ENCODE peak calls at places on chromosome 12, in seven cellular contexts. N is ovary, T is amygdala, G is IMR-90, E is germinal center, I is LoVo, Y is T-helper 1 cell. C is an unnamed sample.

GRCh38 chr12:129079719-129080118 is 226.4 kb downstream of the GLT1D1 start:
- DNase-seq in N (no peak), T (no peak), I (no peak), E (no peak), Y (no peak), G (no peak), C (no peak)

GRCh38 chr12:18375131-18375530 is 113.8 kb downstream of the PIK3C2G start:
- DNase-seq in E (no peak), G (peak), I (no peak), Y (no peak), N (no peak), T (no peak), C (no peak)

GRCh38 chr12:15788266-15789214 is 648 bp downstream of the EPS8 start:
- DNase-seq in T (peak), Y (no peak), N (peak), G (peak), I (peak), E (peak), C (peak)

GRCh38 chr12:21559855-21560569 is 33.9 kb downstream of the SPX start:
- DNase-seq in I (no peak), Y (no peak), N (no peak), T (no peak), G (peak), E (no peak), C (no peak)

GRCh38 chr12:53352331-53353258 is 16.4 kb upstream of the SP7 start:
- DNase-seq in E (peak), Y (peak), T (peak), N (peak), I (peak), G (peak), C (peak)

GRCh38 chr12:104729091-104729490 is 229.0 kb downstream of the SLC41A2 start:
- DNase-seq in N (no peak), E (no peak), T (no peak), G (no peak), I (no peak), Y (no peak), C (no peak)

GRCh38 chr12:50197297-50197727 is 30.1 kb upstream of the CERS5 start:
- DNase-seq in E (no peak), I (no peak), T (no peak), Y (no peak), N (no peak), G (no peak), C (no peak)

GRCh38 chr12:59084758-59085383 is 164.6 kb upstream of the LRIG3 start:
- DNase-seq in N (peak), G (peak), T (no peak), Y (no peak), I (no peak), E (no peak), C (peak)

GRCh38 chr12:116455540-116456306 is 103.5 kb upstream of the MAP1LC3B2 start:
- DNase-seq in G (peak), E (no peak), I (peak), Y (no peak), N (peak), T (no peak), C (peak)

GRCh38 chr12:5872745-5873144 is 72.3 kb downstream of the ANO2 start:
- DNase-seq in E (no peak), N (no peak), G (peak), I (peak), Y (no peak), T (no peak), C (no peak)

GRCh38 chr12:92561543-92561899 is 141.3 kb upstream of the PLEKHG7 start:
- DNase-seq in Y (no peak), G (peak), N (peak), E (no peak), T (no peak), I (no peak), C (peak)

GRCh38 chr12:130698106-130698505 is 18.0 kb downstream of the RIMBP2 start:
- DNase-seq in G (no peak), N (no peak), Y (no peak), E (no peak), T (no peak), I (no peak), C (no peak)

GRCh38 chr12:52952082-52952801 is 3.3 kb downstream of the KRT18 start:
- DNase-seq in Y (no peak), T (no peak), E (peak), N (no peak), I (no peak), G (no peak), C (no peak)

GRCh38 chr12:63955831-63956685 is 111.6 kb downstream of the SRGAP1 start:
- DNase-seq in N (peak), G (peak), E (no peak), T (no peak), I (no peak), Y (no peak), C (no peak)

GRCh38 chr12:89927226-89927698 is 218.6 kb upstream of the ATP2B1 start:
- DNase-seq in I (no peak), Y (no peak), E (peak), T (no peak), N (no peak), G (no peak), C (no peak)

GRCh38 chr12:132325733-132326130 is 3.7 kb downstream of the GALNT9 start:
- DNase-seq in G (no peak), T (no peak), I (no peak), E (no peak), Y (no peak), N (no peak), C (no peak)

GRCh38 chr12:68538722-68539614 is 71.7 kb upstream of the RAP1B start:
- DNase-seq in Y (no peak), E (no peak), N (peak), T (no peak), I (no peak), G (peak), C (peak)

GRCh38 chr12:107436376-107436775 is 249.2 kb upstream of the PWP1 start:
- DNase-seq in T (no peak), G (peak), I (no peak), Y (no peak), E (no peak), N (no peak), C (no peak)

C was measured in ureter.